ENCODE peak calls at places on chromosome 20, in eight cellular contexts. T is astrocyte; J is left ventricle myocardium inferior; L is effector memory CD4-positive, alpha-beta T cell; P is hepatocyte; I is body of pancreas; S is pancreas; K is tibial nerve. O is an unnamed sample.

GRCh38 chr20:1369970-1370369 is 22.9 kb downstream of the FKBP1A start:
- DNase-seq in K (no peak), J (no peak), T (no peak), L (no peak), I (no peak), P (no peak), S (no peak), O (no peak)

GRCh38 chr20:50308166-50308512 is 117.5 kb downstream of the CEBPB start:
- DNase-seq in T (no peak), L (no peak), S (no peak), P (no peak), I (no peak), K (no peak), J (no peak), O (no peak)

GRCh38 chr20:973785-974194 is 28.3 kb downstream of the RSPO4 start:
- DNase-seq in L (no peak), S (no peak), K (no peak), J (no peak), P (peak; percentile 62), I (no peak), T (no peak), O (peak; percentile 72)

GRCh38 chr20:35329435-35330139 is 37.4 kb upstream of the FAM83C start:
- DNase-seq in T (no peak), I (peak; percentile 17), J (no peak), K (no peak), L (no peak), P (peak; percentile 56), S (no peak), O (peak; percentile 50)

GRCh38 chr20:47762699-47763098 is 22.6 kb downstream of the SULF2 start:
- DNase-seq in P (no peak), L (no peak), K (no peak), S (peak; percentile 21), I (no peak), J (no peak), T (peak; percentile 62), O (no peak)

GRCh38 chr20:50048420-50049166 is 64.4 kb downstream of the UBE2V1 start:
- DNase-seq in P (no peak), I (no peak), J (no peak), K (no peak), T (peak; percentile 40), S (no peak), L (no peak), O (peak; percentile 43)

GRCh38 chr20:39676857-39677351 is 714.8 kb downstream of the DHX35 start:
- DNase-seq in L (no peak), P (no peak), K (no peak), J (no peak), I (peak; percentile 44), S (peak; percentile 21), T (no peak), O (peak; percentile 11)

GRCh38 chr20:21156266-21156665 is 30.4 kb downstream of the KIZ start:
- DNase-seq in J (no peak), S (no peak), P (no peak), I (no peak), T (peak; percentile 68), K (no peak), L (no peak), O (peak; percentile 82)

GRCh38 chr20:17533396-17533795 is 2.2 kb upstream of the BFSP1 start:
- DNase-seq in T (peak; percentile 43), I (no peak), K (peak; percentile 29), J (no peak), S (no peak), L (no peak), P (peak; percentile 54), O (peak; percentile 44)

GRCh38 chr20:48897298-48898044 is 24.0 kb upstream of the ARFGEF2 start:
- DNase-seq in P (no peak), T (peak; percentile 94), J (no peak), S (no peak), L (no peak), K (no peak), I (no peak), O (no peak)

GRCh38 chr20:57167971-57168693 is 98.3 kb downstream of the BMP7 start:
- DNase-seq in T (no peak), K (no peak), P (peak; percentile 32), J (peak; percentile 52), S (no peak), I (no peak), L (no peak), O (no peak)

GRCh38 chr20:57662313-57663240 is 42.4 kb upstream of the ZBP1 start:
- DNase-seq in K (no peak), L (no peak), J (peak; percentile 10), T (no peak), I (peak; percentile 15), S (no peak), P (no peak), O (no peak)

DNA sequence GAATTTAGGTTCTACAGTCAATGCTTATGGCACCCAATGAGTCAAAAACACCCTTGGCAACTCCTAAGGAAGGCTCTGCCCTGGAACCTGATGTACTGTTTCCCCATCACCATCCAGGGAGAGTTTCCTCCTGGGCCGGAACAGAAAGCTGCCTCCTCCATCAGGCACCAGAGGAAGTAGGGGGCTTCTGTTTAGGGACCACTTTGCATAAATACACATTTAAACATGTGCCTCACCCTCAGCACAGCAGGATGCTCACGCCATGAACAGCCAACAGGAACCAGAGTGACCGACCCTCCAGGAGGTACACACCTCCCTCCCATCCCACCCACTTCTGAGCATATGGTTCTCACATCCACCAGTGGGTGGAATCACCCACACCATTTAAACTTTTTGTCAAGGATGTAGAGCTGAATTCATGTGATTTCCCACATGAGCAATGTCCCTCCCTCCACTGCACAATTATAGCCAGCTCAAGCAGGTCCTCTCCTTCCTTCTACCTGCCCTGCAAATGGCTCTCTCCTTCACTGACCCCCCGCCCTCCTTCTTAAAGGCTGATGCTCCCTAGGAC is 14.8 kb downstream of the DDRGK1 start:
- DNase-seq in S (no peak), J (no peak), K (no peak), I (no peak), T (no peak), L (no peak), P (no peak), O (no peak)
- H3K27ac ChIP-seq in S (no peak overlapping the region), J (peak overlapping the region; percentile 5), K (no peak overlapping the region), I (no peak overlapping the region), T (no peak overlapping the region), L (no peak overlapping the region), P (no peak overlapping the region), O (no peak overlapping the region)

GRCh38 chr20:23656372-23656771 is 18.6 kb upstream of the CST3 start:
- DNase-seq in J (no peak), I (no peak), S (no peak), K (no peak), T (no peak), L (no peak), P (no peak), O (no peak)

GRCh38 chr20:23657202-23657601 is 19.4 kb upstream of the CST3 start:
- DNase-seq in K (no peak), T (no peak), S (peak; percentile 47), L (no peak), P (no peak), I (peak; percentile 49), J (no peak), O (no peak)

GRCh38 chr20:23654005-23654404 is 16.2 kb upstream of the CST3 start:
- DNase-seq in T (no peak), S (no peak), L (no peak), K (no peak), I (no peak), P (no peak), J (no peak), O (no peak)

GRCh38 chr20:23654722-23655121 is 17.0 kb upstream of the CST3 start:
- DNase-seq in K (no peak), S (no peak), I (no peak), T (no peak), J (no peak), L (no peak), P (no peak), O (no peak)

DNA sequence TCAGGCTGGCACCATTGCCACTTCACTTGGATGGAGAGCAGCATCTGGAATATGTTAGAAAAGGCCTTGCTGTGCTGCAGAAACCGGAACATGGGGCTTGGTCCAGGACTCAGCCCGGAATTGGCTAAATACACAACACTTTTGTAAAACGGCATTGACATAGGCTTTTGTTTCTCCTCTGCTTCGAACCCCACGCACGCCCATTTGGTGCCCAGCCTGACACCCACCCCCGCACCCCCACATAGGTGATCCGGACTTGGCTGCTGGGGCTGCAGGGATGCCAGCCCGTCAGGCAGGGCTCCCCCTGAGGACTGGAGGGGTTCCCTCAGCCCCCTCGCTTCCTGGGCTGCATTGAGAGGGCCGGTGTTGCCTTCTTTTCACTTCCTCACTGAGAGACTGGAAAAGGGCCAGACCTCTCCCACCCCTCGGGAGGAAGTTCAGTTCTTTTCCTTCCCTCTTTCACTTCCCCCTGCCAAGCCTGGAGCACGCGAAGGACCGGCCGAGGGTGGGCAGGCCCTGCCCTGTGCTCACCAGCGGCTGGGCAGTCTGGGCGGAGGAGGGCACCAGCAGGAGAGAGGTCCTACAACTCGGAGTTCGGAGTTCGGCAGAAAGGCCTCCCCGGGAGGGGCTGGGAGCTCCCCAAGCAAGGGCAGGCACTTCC is 17.9 kb upstream of the CST3 start:
- DNase-seq in L (no peak), S (no peak), J (peak; percentile 61), T (no peak), I (no peak), P (no peak), K (peak; percentile 41), O (peak; percentile 33)
- H3K27ac ChIP-seq in L (no peak overlapping the region), S (peak overlapping the region; percentile 28), J (peak overlapping the region; percentile 89), T (no peak overlapping the region), I (no peak overlapping the region), P (peak overlapping the region; percentile 48), K (peak overlapping the region; percentile 51), O (no peak overlapping the region)

GRCh38 chr20:63326314-63327228 is 33.6 kb downstream of the COL20A1 start:
- DNase-seq in S (no peak), I (no peak), K (no peak), J (peak; percentile 3), P (no peak), T (no peak), L (no peak), O (no peak)
- H3K27ac ChIP-seq in S (no peak overlapping the region), I (no peak overlapping the region), K (no peak overlapping the region), J (peak overlapping the region; percentile 18), P (no peak overlapping the region), T (no peak overlapping the region), L (peak overlapping the region; percentile 49), O (no peak overlapping the region)

GRCh38 chr20:10221022-10221421 is 2.4 kb downstream of the SNAP25 start:
- DNase-seq in K (no peak), S (no peak), P (no peak), L (no peak), J (no peak), T (no peak), I (no peak), O (no peak)

GRCh38 chr20:10218536-10219451 is at the start of gene SNAP25:
- DNase-seq in P (peak; percentile 92), I (peak; percentile 49), T (peak; percentile 84), K (no peak), L (peak; percentile 12), S (peak; percentile 52), J (no peak), O (peak; percentile 96)

GRCh38 chr20:10219993-10220750 is 1.5 kb downstream of the SNAP25 start:
- DNase-seq in J (no peak), L (no peak), I (no peak), T (no peak), S (no peak), P (no peak), K (no peak), O (no peak)

GRCh38 chr20:10217517-10218410 is 866 bp upstream of the SNAP25 start:
- DNase-seq in T (peak; percentile 98), I (peak; percentile 37), J (no peak), S (peak; percentile 22), P (peak; percentile 86), L (no peak), K (no peak), O (peak; percentile 99)

DNA sequence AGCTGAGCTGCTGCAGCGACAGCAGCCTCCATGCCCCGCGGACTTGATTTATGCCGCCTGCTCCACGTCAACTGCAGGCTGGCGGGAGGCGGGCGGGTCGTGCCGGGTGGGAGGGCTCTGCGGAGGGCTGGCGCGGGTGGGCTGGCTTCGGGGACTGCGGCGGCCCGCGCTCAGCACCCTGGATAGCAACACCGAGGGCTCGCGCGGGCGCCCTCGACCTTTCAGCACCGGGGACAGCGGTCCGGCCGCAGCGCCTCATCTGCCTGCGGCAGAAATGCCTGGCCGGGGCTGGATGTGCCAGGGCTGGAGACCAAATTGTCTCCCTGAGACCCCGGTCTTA is 792 bp downstream of the SNAP25 start:
- DNase-seq in J (peak; percentile 70), T (peak; percentile 60), I (peak; percentile 71), S (peak; percentile 74), P (peak; percentile 93), L (peak; percentile 27), K (peak; percentile 61), O (peak; percentile 91)
- H3K27ac ChIP-seq in J (no peak overlapping the region), T (no peak overlapping the region), I (no peak overlapping the region), S (peak overlapping the region; percentile 41), P (peak overlapping the region; percentile 71), L (no peak overlapping the region), K (no peak overlapping the region), O (peak overlapping the region; percentile 95)